ENCODE peak calls at places on chromosomes 16 and 17, in ten cellular contexts. A is NCI-H1417; L is fibroblast of lung; C is cerebellum; R is stimulated activated CD8-positive, alpha-beta memory T cell treated with anti-CD3 and anti-CD28 coated beads, Interleukin-2, amount 100 ng/mL, for 48 hours; Y is RWPE1; F is SW480; X is activated CD4-positive, alpha-beta T cell treated with anti-CD3 and anti-CD28 coated beads, Interleukin-2, amount 50 U/mL, for 24 hours; J is activated CD4-positive, alpha-beta memory T cell treated with anti-CD3 and anti-CD28 coated beads, Interleukin-2, amount 10 ng/mL, durations not matched to agents 7 days and 5 days; B is endothelial cell. D is an unnamed sample.

GRCh38 chr17:75263051-75263450 is 1.4 kb downstream of the MRPS7 start:
- DNase-seq in A (no peak), F (no peak), J (no peak), C (no peak), L (no peak), Y (no peak), X (no peak), B (no peak), R (no peak), D (no peak)

GRCh38 chr17:29216856-29217255 is 29.8 kb upstream of the CRYBA1 start:
- DNase-seq in Y (peak; percentile 57), B (no peak), C (no peak), L (no peak), A (no peak), F (no peak), J (no peak), R (no peak), X (no peak), D (no peak)

GRCh38 chr16:85067431-85067830 is 39.8 kb downstream of the KIAA0513 start:
- DNase-seq in Y (no peak), L (no peak), A (no peak), C (no peak), J (no peak), X (no peak), B (no peak), F (no peak), R (no peak), D (no peak)

GRCh38 chr17:55037828-55038227 is 69.3 kb downstream of the STXBP4 start:
- DNase-seq in F (no peak), X (no peak), R (no peak), Y (no peak), L (no peak), C (no peak), J (no peak), A (no peak), B (no peak), D (no peak)

GRCh38 chr17:78357177-78357586 is 2.7 kb downstream of the SOCS3 start:
- DNase-seq in L (peak; percentile 84), C (no peak), Y (no peak), J (peak; percentile 33), B (no peak), A (no peak), X (no peak), F (no peak), R (no peak), D (no peak)

GRCh38 chr16:78137782-78138616 is 38.5 kb downstream of the WWOX start:
- DNase-seq in A (no peak), L (no peak), R (no peak), X (no peak), B (no peak), C (no peak), J (no peak), Y (no peak), F (no peak), D (no peak)

GRCh38 chr17:7261377-7262191 is 694 bp downstream of the CLDN7 start:
- DNase-seq in X (no peak), F (no peak), B (peak; percentile 26), L (no peak), Y (no peak), C (no peak), A (peak; percentile 34), R (no peak), J (no peak), D (no peak)

GRCh38 chr17:285751-286422 is 66.7 kb downstream of the RPH3AL start:
- DNase-seq in R (no peak), J (no peak), B (no peak), L (no peak), Y (no peak), A (no peak), F (no peak), C (no peak), X (no peak), D (no peak)

GRCh38 chr16:31064882-31065461 is 9.1 kb downstream of the ZNF668 start:
- DNase-seq in L (peak; percentile 96), X (no peak), Y (peak; percentile 79), B (no peak), R (no peak), F (peak; percentile 44), A (no peak), J (no peak), C (no peak), D (no peak)

GRCh38 chr17:50834786-50835562 is 412 bp upstream of the WFIKKN2 start:
- DNase-seq in X (no peak), F (no peak), C (no peak), L (peak; percentile 67), J (no peak), Y (no peak), R (no peak), A (peak; percentile 36), B (no peak), D (no peak)

GRCh38 chr16:4327782-4328579 is 12.1 kb downstream of the GLIS2 start:
- DNase-seq in C (peak; percentile 87), A (peak; percentile 58), R (no peak), F (peak; percentile 81), J (peak; percentile 49), Y (no peak), L (peak; percentile 63), X (peak; percentile 42), B (peak; percentile 79), D (peak; percentile 62)

GRCh38 chr17:82257473-82257872 is 16.0 kb downstream of the CSNK1D start:
- DNase-seq in R (peak; percentile 59), L (peak; percentile 33), F (no peak), Y (no peak), B (no peak), A (peak; percentile 3), J (no peak), C (peak; percentile 60), X (peak; percentile 46), D (no peak)

GRCh38 chr16:68166264-68166663 is 69.7 kb downstream of the ESRP2 start:
- DNase-seq in R (no peak), Y (no peak), F (no peak), X (no peak), C (no peak), J (no peak), A (no peak), B (no peak), L (no peak), D (no peak)

GRCh38 chr17:42651392-42651791 is 7.7 kb upstream of the TUBG2 start:
- DNase-seq in J (no peak), C (no peak), A (no peak), L (no peak), F (no peak), B (no peak), R (no peak), X (no peak), Y (no peak), D (no peak)

GRCh38 chr17:70879389-70879788 is 710.1 kb downstream of the KCNJ2 start:
- DNase-seq in C (no peak), J (no peak), R (no peak), Y (no peak), X (no peak), L (no peak), A (no peak), F (no peak), B (no peak), D (no peak)

GRCh38 chr17:18277076-18277475 is 16.6 kb downstream of the MIEF2 start:
- DNase-seq in Y (no peak), X (no peak), L (no peak), A (no peak), F (no peak), R (no peak), J (no peak), C (no peak), B (no peak), D (no peak)

GRCh38 chr17:32495347-32496253 is 8.8 kb downstream of the CDK5R1 start:
- DNase-seq in R (no peak), F (no peak), B (no peak), A (no peak), Y (no peak), L (peak; percentile 64), C (peak; percentile 75), X (no peak), J (no peak), D (no peak)

GRCh38 chr16:35523991-35524390 is 2064.6 kb downstream of the TP53TG3F start:
- DNase-seq in R (no peak), L (no peak), F (no peak), X (no peak), B (no peak), J (no peak), A (no peak), Y (no peak), C (no peak), D (peak; percentile 46)

GRCh38 chr17:35185849-35186248 is 8.3 kb downstream of the SLC35G3 start:
- DNase-seq in C (no peak), L (no peak), J (no peak), X (no peak), R (no peak), B (no peak), A (no peak), F (no peak), Y (no peak), D (no peak)

GRCh38 chr17:43784068-43784467 is 3.8 kb downstream of the CFAP97D1 start:
- DNase-seq in L (peak; percentile 87), F (no peak), J (no peak), R (no peak), B (no peak), X (no peak), A (no peak), C (no peak), Y (no peak), D (no peak)

GRCh38 chr16:84947022-84947421 is 64.3 kb downstream of the ZDHHC7 start:
- DNase-seq in L (no peak), B (no peak), J (no peak), A (no peak), C (no peak), F (no peak), Y (no peak), X (no peak), R (no peak), D (peak; percentile 93)

GRCh38 chr17:79082311-79083190 is 7.9 kb downstream of the ENGASE start:
- DNase-seq in L (no peak), B (peak; percentile 81), C (no peak), Y (peak; percentile 66), R (peak; percentile 25), A (peak; percentile 23), J (peak; percentile 54), X (peak; percentile 28), F (no peak), D (no peak)

GRCh38 chr17:43327834-43328420 is 70.9 kb upstream of the ARL4D start:
- DNase-seq in X (no peak), F (no peak), Y (no peak), A (no peak), B (no peak), R (no peak), C (no peak), J (no peak), L (no peak), D (no peak)

GRCh38 chr17:15490634-15491261 is 23.3 kb upstream of the CDRT4 start:
- DNase-seq in J (no peak), F (peak; percentile 95), X (no peak), B (peak; percentile 70), R (no peak), L (peak; percentile 80), Y (no peak), C (no peak), A (no peak), D (no peak)

GRCh38 chr16:27402964-27403600 is 1.1 kb downstream of the IL21R start:
- DNase-seq in A (no peak), Y (no peak), F (no peak), C (no peak), X (peak; percentile 39), B (no peak), J (peak; percentile 54), R (no peak), L (no peak), D (no peak)

GRCh38 chr17:29148257-29148789 is 31.9 kb downstream of the MYO18A start:
- DNase-seq in F (peak; percentile 16), X (no peak), Y (no peak), B (no peak), A (peak; percentile 75), C (no peak), R (no peak), J (no peak), L (no peak), D (no peak)

GRCh38 chr16:76162046-76162445 is 115.2 kb upstream of the CNTNAP4 start:
- DNase-seq in J (no peak), L (no peak), Y (no peak), C (no peak), X (no peak), A (no peak), F (no peak), R (no peak), B (no peak), D (no peak)

GRCh38 chr16:88130681-88131080 is 179.4 kb downstream of the BANP start:
- DNase-seq in C (no peak), F (no peak), X (no peak), B (no peak), J (no peak), A (no peak), L (no peak), Y (no peak), R (no peak), D (no peak)